ENCODE peak calls at places on chromosomes 5 and 9, in six cellular contexts. E, F, S, T, I and P are unnamed samples.

GRCh38 chr9:132795511-132796303 is 82.4 kb downstream of the AK8 start:
- DNase-seq in E (no peak), F (peak), S (no peak), T (no peak), I (no peak), P (no peak)

GRCh38 chr5:143922718-143923117 is 110.8 kb downstream of the HMHB1 start:
- DNase-seq in E (no peak), F (no peak), S (no peak), T (no peak), I (no peak), P (no peak)

GRCh38 chr5:151003503-151003860 is 16.9 kb upstream of the GPX3 start:
- DNase-seq in E (no peak), F (no peak), S (no peak), T (no peak), I (no peak), P (no peak)

GRCh38 chr9:113573303-113573958 is 109.9 kb downstream of the RGS3 start:
- DNase-seq in E (no peak), F (no peak), S (no peak), T (no peak), I (no peak), P (no peak)

GRCh38 chr9:120711354-120711753 is 2.9 kb downstream of the MEGF9 start:
- DNase-seq in E (no peak), F (no peak), S (no peak), T (no peak), I (no peak), P (no peak)

GRCh38 chr5:98556707-98557106 is 216.8 kb upstream of the RGMB start:
- DNase-seq in E (no peak), F (no peak), S (no peak), T (no peak), I (no peak), P (no peak)

GRCh38 chr9:78866228-78867132 is 569.6 kb downstream of the PSAT1 start:
- DNase-seq in E (no peak), F (no peak), S (no peak), T (no peak), I (no peak), P (no peak)

GRCh38 chr5:6405591-6405990 is 27.2 kb upstream of the MED10 start:
- DNase-seq in E (no peak), F (no peak), S (no peak), T (no peak), I (no peak), P (no peak)

GRCh38 chr9:120394058-120394669 is 185.8 kb downstream of the CDK5RAP2 start:
- DNase-seq in E (no peak), F (no peak), S (no peak), T (no peak), I (peak), P (no peak)

GRCh38 chr5:166724284-166724683 is 1567.2 kb upstream of the WWC1 start:
- DNase-seq in E (no peak), F (no peak), S (no peak), T (no peak), I (no peak), P (no peak)

GRCh38 chr9:80467632-80468031 is 895.9 kb downstream of the TLE4 start:
- DNase-seq in E (no peak), F (no peak), S (no peak), T (no peak), I (no peak), P (no peak)

GRCh38 chr9:84851935-84852585 is 182.5 kb downstream of the NTRK2 start:
- DNase-seq in E (no peak), F (no peak), S (peak), T (no peak), I (no peak), P (no peak)

GRCh38 chr9:98455256-98455956 is 200.0 kb upstream of the TBC1D2 start:
- DNase-seq in E (no peak), F (no peak), S (no peak), T (no peak), I (no peak), P (no peak)

GRCh38 chr5:72325566-72326297 is 5.6 kb downstream of the PTCD2 start:
- DNase-seq in E (no peak), F (no peak), S (no peak), T (no peak), I (no peak), P (no peak)

GRCh38 chr5:141363952-141364660 is at the start of gene PCDHGA5:
- DNase-seq in E (no peak), F (no peak), S (no peak), T (no peak), I (no peak), P (no peak)

GRCh38 chr9:25677301-25678146 is 720 bp downstream of the TUSC1 start:
- DNase-seq in E (peak), F (no peak), S (peak), T (no peak), I (peak), P (no peak)

GRCh38 chr5:45578270-45578669 is 117.9 kb downstream of the HCN1 start:
- DNase-seq in E (no peak), F (no peak), S (no peak), T (no peak), I (no peak), P (no peak)

GRCh38 chr5:82879089-82879488 is 198.1 kb downstream of the TMEM167A start:
- DNase-seq in E (no peak), F (no peak), S (no peak), T (no peak), I (no peak), P (no peak)

GRCh38 chr5:149432377-149432776 is 53.3 kb upstream of the IL17B start:
- DNase-seq in E (no peak), F (no peak), S (no peak), T (no peak), I (no peak), P (no peak)

GRCh38 chr9:94922098-94922607 is 195.7 kb downstream of the AOPEP start:
- DNase-seq in E (no peak), F (no peak), S (no peak), T (no peak), I (no peak), P (no peak)

GRCh38 chr5:173320259-173320658 is 8.0 kb downstream of the STC2 start:
- DNase-seq in E (no peak), F (no peak), S (no peak), T (no peak), I (no peak), P (no peak)

GRCh38 chr5:100691545-100691944 is 156.4 kb downstream of the FAM174A start:
- DNase-seq in E (no peak), F (no peak), S (no peak), T (no peak), I (no peak), P (no peak)

GRCh38 chr5:123874600-123875201 is 362.7 kb downstream of the CSNK1G3 start:
- DNase-seq in E (no peak), F (no peak), S (no peak), T (no peak), I (no peak), P (no peak)

GRCh38 chr5:154494036-154494435 is 16.0 kb upstream of the HAND1 start:
- DNase-seq in E (no peak), F (no peak), S (no peak), T (no peak), I (no peak), P (no peak)

GRCh38 chr5:54709096-54709495 is 191.5 kb downstream of the SNX18 start:
- DNase-seq in E (no peak), F (no peak), S (no peak), T (no peak), I (no peak), P (no peak)

GRCh38 chr5:87121315-87122170 is 146.1 kb upstream of the RASA1 start:
- DNase-seq in E (peak), F (no peak), S (no peak), T (peak), I (no peak), P (peak)

GRCh38 chr5:135024956-135025729 is 8.9 kb downstream of the PITX1 start:
- DNase-seq in E (no peak), F (no peak), S (no peak), T (no peak), I (no peak), P (no peak)

GRCh38 chr9:2227468-2227867 is 212.3 kb downstream of the SMARCA2 start:
- DNase-seq in E (no peak), F (no peak), S (no peak), T (no peak), I (no peak), P (no peak)

GRCh38 chr9:73558471-73558870 is 406.8 kb downstream of the ANXA1 start:
- DNase-seq in E (no peak), F (no peak), S (no peak), T (no peak), I (no peak), P (no peak)

GRCh38 chr5:618450-618849 is 6.3 kb downstream of the CEP72 start:
- DNase-seq in E (no peak), F (no peak), S (no peak), T (no peak), I (no peak), P (no peak)

GRCh38 chr5:104179057-104179456 is 616.5 kb upstream of the NUDT12 start:
- DNase-seq in E (no peak), F (no peak), S (peak), T (peak), I (no peak), P (peak)